ENCODE peak calls at places on chromosomes 13 and 19, in seven cellular contexts. T, S, K, Y, V, A and G are unnamed samples.

GRCh38 chr13:101465877-101466276 is 13.4 kb downstream of the ITGBL1 start:
- DNase-seq in T (no peak), S (no peak), K (no peak), Y (no peak), V (no peak), A (no peak), G (no peak)

GRCh38 chr13:44746690-44747089 is 170.6 kb upstream of the TSC22D1 start:
- DNase-seq in T (no peak), S (no peak), K (no peak), Y (no peak), V (no peak), A (no peak), G (no peak)

GRCh38 chr13:50766043-50766442 is 77.4 kb downstream of the DLEU7 start:
- DNase-seq in T (no peak), S (no peak), K (no peak), Y (no peak), V (no peak), A (no peak), G (no peak)

GRCh38 chr13:99129050-99129449 is 71.6 kb upstream of the UBAC2 start:
- DNase-seq in T (no peak), S (no peak), K (no peak), Y (no peak), V (no peak), A (no peak), G (no peak)

GRCh38 chr19:28700176-28700575 is 512.8 kb downstream of the UQCRFS1 start:
- DNase-seq in T (no peak), S (no peak), K (no peak), Y (no peak), V (no peak), A (no peak), G (no peak)

GRCh38 chr13:31236211-31236786 is 36.5 kb downstream of the B3GLCT start:
- DNase-seq in T (peak), S (no peak), K (no peak), Y (no peak), V (no peak), A (no peak), G (no peak)

GRCh38 chr13:109700176-109700575 is 86.2 kb downstream of the IRS2 start:
- DNase-seq in T (peak), S (peak), K (peak), Y (no peak), V (no peak), A (peak), G (peak)

GRCh38 chr19:17103177-17103576 is 27.6 kb downstream of the MYO9B start:
- DNase-seq in T (no peak), S (no peak), K (no peak), Y (no peak), V (no peak), A (peak), G (peak)

GRCh38 chr19:41083516-41083915 is 4.7 kb upstream of the CYP2A13 start:
- DNase-seq in T (no peak), S (no peak), K (no peak), Y (no peak), V (no peak), A (no peak), G (no peak)

GRCh38 chr13:80276371-80277289 is 64.3 kb downstream of the SPRY2 start:
- DNase-seq in T (no peak), S (no peak), K (peak), Y (peak), V (no peak), A (no peak), G (peak)

GRCh38 chr13:112325941-112326645 is 50.1 kb upstream of the SPACA7 start:
- DNase-seq in T (no peak), S (no peak), K (no peak), Y (no peak), V (no peak), A (no peak), G (no peak)

GRCh38 chr13:92175330-92175729 is 776.9 kb downstream of the GPC5 start:
- DNase-seq in T (no peak), S (no peak), K (no peak), Y (no peak), V (no peak), A (peak), G (peak)

GRCh38 chr19:3360494-3361383 is 5.6 kb upstream of the NFIC start:
- DNase-seq in T (no peak), S (peak), K (peak), Y (peak), V (peak), A (peak), G (no peak)

GRCh38 chr13:99655351-99656091 is 154.2 kb downstream of the TM9SF2 start:
- DNase-seq in T (no peak), S (no peak), K (no peak), Y (no peak), V (no peak), A (no peak), G (no peak)

GRCh38 chr13:110640591-110641029 is 25.3 kb downstream of the NAXD start:
- DNase-seq in T (no peak), S (no peak), K (no peak), Y (no peak), V (no peak), A (no peak), G (no peak)

GRCh38 chr13:102718746-102719145 is 23.9 kb upstream of the METTL21C start:
- DNase-seq in T (no peak), S (no peak), K (no peak), Y (no peak), V (no peak), A (no peak), G (no peak)

GRCh38 chr13:114067381-114067885 is 65.0 kb downstream of the RASA3 start:
- DNase-seq in T (peak), S (no peak), K (no peak), Y (no peak), V (no peak), A (no peak), G (no peak)

GRCh38 chr13:79654520-79654919 is 173.6 kb downstream of the NDFIP2 start:
- DNase-seq in T (no peak), S (no peak), K (no peak), Y (no peak), V (no peak), A (no peak), G (no peak)

GRCh38 chr19:57583521-57584416 is at the start of gene ZIK1:
- DNase-seq in T (peak), S (peak), K (peak), Y (peak), V (peak), A (peak), G (peak)

GRCh38 chr19:35545001-35545854 is at the start of gene TMEM147:
- DNase-seq in T (peak), S (peak), K (peak), Y (peak), V (peak), A (peak), G (peak)

GRCh38 chr19:13463296-13463695 is 43.0 kb downstream of the CACNA1A start:
- DNase-seq in T (no peak), S (no peak), K (no peak), Y (no peak), V (no peak), A (no peak), G (peak)

GRCh38 chr13:57631607-57632275 is at the start of gene PCDH17:
- DNase-seq in T (no peak), S (peak), K (no peak), Y (peak), V (no peak), A (peak), G (peak)